ENCODE peak calls at places on chromosome 4, in six cellular contexts. One of them, this sample, is unnamed.

GRCh38 chr4:6071959-6072720 is 53.9 kb upstream of the C4orf50 start:
- DNase-seq in amygdala: no peak
- DNase-seq in KG1: no peak
- DNase-seq in Daoy: no peak
- DNase-seq in activated naive CD4-positive, alpha-beta T cell: no peak
- DNase-seq in anterior cingulate cortex: no peak
- DNase-seq in this sample: no peak

GRCh38 chr4:2091990-2092652 is 33.0 kb downstream of the NAT8L start:
- DNase-seq in amygdala: no peak
- DNase-seq in KG1: no peak
- DNase-seq in Daoy: no peak
- DNase-seq in activated naive CD4-positive, alpha-beta T cell: no peak
- DNase-seq in anterior cingulate cortex: no peak
- DNase-seq in this sample: no peak

GRCh38 chr4:174451897-174452296 is 70.4 kb downstream of the HPGD start:
- DNase-seq in amygdala: no peak
- DNase-seq in KG1: no peak
- DNase-seq in Daoy: no peak
- DNase-seq in activated naive CD4-positive, alpha-beta T cell: no peak
- DNase-seq in anterior cingulate cortex: no peak
- DNase-seq in this sample: no peak

GRCh38 chr4:15682340-15682725 is 706 bp downstream of the FAM200B start:
- DNase-seq in amygdala: no peak
- DNase-seq in KG1: no peak
- DNase-seq in Daoy: no peak
- DNase-seq in activated naive CD4-positive, alpha-beta T cell: no peak
- DNase-seq in anterior cingulate cortex: no peak
- DNase-seq in this sample: no peak

GRCh38 chr4:52358855-52359254 is 300.2 kb downstream of the USP46 start:
- DNase-seq in amygdala: no peak
- DNase-seq in KG1: no peak
- DNase-seq in Daoy: no peak
- DNase-seq in activated naive CD4-positive, alpha-beta T cell: no peak
- DNase-seq in anterior cingulate cortex: no peak
- DNase-seq in this sample: no peak

GRCh38 chr4:85565761-85566480 is 91.0 kb downstream of the ARHGAP24 start:
- DNase-seq in amygdala: no peak
- DNase-seq in KG1: no peak
- DNase-seq in Daoy: no peak
- DNase-seq in activated naive CD4-positive, alpha-beta T cell: no peak
- DNase-seq in anterior cingulate cortex: no peak
- DNase-seq in this sample: no peak

GRCh38 chr4:153447175-153447887 is 18.8 kb upstream of the TMEM131L start:
- DNase-seq in amygdala: no peak
- DNase-seq in KG1: no peak
- DNase-seq in Daoy: no peak
- DNase-seq in activated naive CD4-positive, alpha-beta T cell: no peak
- DNase-seq in anterior cingulate cortex: no peak
- DNase-seq in this sample: no peak

GRCh38 chr4:77599378-77599777 is 6.2 kb upstream of the CXCL13 start:
- DNase-seq in amygdala: no peak
- DNase-seq in KG1: no peak
- DNase-seq in Daoy: peak
- DNase-seq in activated naive CD4-positive, alpha-beta T cell: no peak
- DNase-seq in anterior cingulate cortex: no peak
- DNase-seq in this sample: no peak

GRCh38 chr4:123017636-123018390 is 95.4 kb upstream of the NUDT6 start:
- DNase-seq in amygdala: no peak
- DNase-seq in KG1: no peak
- DNase-seq in Daoy: peak
- DNase-seq in activated naive CD4-positive, alpha-beta T cell: no peak
- DNase-seq in anterior cingulate cortex: no peak
- DNase-seq in this sample: no peak

GRCh38 chr4:44056721-44057151 is 391.9 kb downstream of the KCTD8 start:
- DNase-seq in amygdala: no peak
- DNase-seq in KG1: no peak
- DNase-seq in Daoy: no peak
- DNase-seq in activated naive CD4-positive, alpha-beta T cell: no peak
- DNase-seq in anterior cingulate cortex: no peak
- DNase-seq in this sample: no peak

GRCh38 chr4:121950680-121951569 is 935 bp downstream of the TRPC3 start:
- DNase-seq in amygdala: no peak
- DNase-seq in KG1: no peak
- DNase-seq in Daoy: peak
- DNase-seq in activated naive CD4-positive, alpha-beta T cell: peak
- DNase-seq in anterior cingulate cortex: no peak
- DNase-seq in this sample: no peak

GRCh38 chr4:183908284-183908683 is 3.2 kb downstream of the STOX2 start:
- DNase-seq in amygdala: no peak
- DNase-seq in KG1: no peak
- DNase-seq in Daoy: no peak
- DNase-seq in activated naive CD4-positive, alpha-beta T cell: no peak
- DNase-seq in anterior cingulate cortex: no peak
- DNase-seq in this sample: no peak

GRCh38 chr4:64774626-64775025 is 365.4 kb upstream of the TECRL start:
- DNase-seq in amygdala: no peak
- DNase-seq in KG1: no peak
- DNase-seq in Daoy: no peak
- DNase-seq in activated naive CD4-positive, alpha-beta T cell: no peak
- DNase-seq in anterior cingulate cortex: no peak
- DNase-seq in this sample: no peak

GRCh38 chr4:37964734-37965457 is 4.7 kb downstream of the PTTG2 start:
- DNase-seq in amygdala: no peak
- DNase-seq in KG1: no peak
- DNase-seq in Daoy: no peak
- DNase-seq in activated naive CD4-positive, alpha-beta T cell: no peak
- DNase-seq in anterior cingulate cortex: no peak
- DNase-seq in this sample: no peak

GRCh38 chr4:6196324-6196723 is 4.0 kb downstream of the JAKMIP1 start:
- DNase-seq in amygdala: no peak
- DNase-seq in KG1: no peak
- DNase-seq in Daoy: no peak
- DNase-seq in activated naive CD4-positive, alpha-beta T cell: no peak
- DNase-seq in anterior cingulate cortex: no peak
- DNase-seq in this sample: no peak

GRCh38 chr4:94603170-94603747 is 151.5 kb downstream of the PDLIM5 start:
- DNase-seq in amygdala: no peak
- DNase-seq in KG1: no peak
- DNase-seq in Daoy: peak
- DNase-seq in activated naive CD4-positive, alpha-beta T cell: no peak
- DNase-seq in anterior cingulate cortex: no peak
- DNase-seq in this sample: no peak

GRCh38 chr4:108030332-108030731 is 40.6 kb downstream of the HADH start:
- DNase-seq in amygdala: peak
- DNase-seq in KG1: no peak
- DNase-seq in Daoy: no peak
- DNase-seq in activated naive CD4-positive, alpha-beta T cell: peak
- DNase-seq in anterior cingulate cortex: peak
- DNase-seq in this sample: no peak